ENCODE peak calls at places on chromosomes 13 and 19, in nine cellular contexts. Q is heart left ventricle, S is thyroid gland, T is A549, D is Peyer's patch, M is adrenal gland, P is breast epithelium, U is ovary, R is lower leg skin. H is an unnamed sample.

GRCh38 chr13:44932171-44932849 is 57.0 kb downstream of the NUFIP1 start:
- DNase-seq in U (no peak), M (no peak), T (no peak), R (no peak), D (no peak), Q (no peak), S (no peak), P (no peak), H (no peak)

GRCh38 chr19:33950141-33950805 is 153.6 kb downstream of the KCTD15 start:
- DNase-seq in S (no peak), Q (no peak), P (no peak), R (no peak), U (no peak), T (no peak), M (peak), D (no peak), H (no peak)

GRCh38 chr19:45790942-45791341 is 1.7 kb downstream of the DMWD start:
- DNase-seq in R (no peak), S (no peak), M (no peak), Q (no peak), U (no peak), D (peak), P (no peak), T (no peak), H (no peak)

GRCh38 chr13:26457212-26457611 is 100.3 kb upstream of the WASF3 start:
- DNase-seq in S (no peak), Q (no peak), P (no peak), R (no peak), U (no peak), T (no peak), M (no peak), D (no peak), H (no peak)

GRCh38 chr13:107200491-107200890 is 632.6 kb upstream of the ARGLU1 start:
- DNase-seq in P (no peak), R (no peak), M (no peak), S (no peak), D (no peak), T (no peak), U (no peak), Q (no peak), H (no peak)

GRCh38 chr13:31052478-31052877 is 109.2 kb downstream of the HSPH1 start:
- DNase-seq in D (peak), S (no peak), T (no peak), R (no peak), M (no peak), Q (no peak), P (no peak), U (no peak), H (no peak)

GRCh38 chr19:55646889-55647731 is 902 bp upstream of the CCDC106 start:
- DNase-seq in S (no peak), Q (no peak), T (no peak), D (peak), P (no peak), R (no peak), U (no peak), M (no peak), H (no peak)

GRCh38 chr19:32220951-32221350 is 124.5 kb upstream of the ZNF507 start:
- DNase-seq in Q (no peak), T (no peak), P (no peak), U (no peak), D (no peak), R (no peak), M (no peak), S (no peak), H (no peak)

GRCh38 chr19:35208121-35208520 is 20.4 kb downstream of the FAM187B start:
- DNase-seq in U (no peak), Q (no peak), M (peak), S (no peak), P (no peak), R (no peak), D (no peak), T (no peak), H (no peak)

GRCh38 chr13:75803175-75803611 is 167.1 kb downstream of the LMO7 start:
- DNase-seq in S (no peak), R (no peak), Q (no peak), U (no peak), D (no peak), M (no peak), T (no peak), P (no peak), H (no peak)

GRCh38 chr13:105991622-105992254 is 543.7 kb downstream of the EFNB2 start:
- DNase-seq in Q (no peak), S (no peak), T (no peak), R (peak), U (no peak), D (no peak), M (no peak), P (peak), H (no peak)

GRCh38 chr13:43924549-43925245 is 45.0 kb downstream of the LACC1 start:
- DNase-seq in U (no peak), R (no peak), S (no peak), D (no peak), M (no peak), T (no peak), P (no peak), Q (no peak), H (no peak)

GRCh38 chr13:28468520-28468915 is 26.4 kb downstream of the FLT1 start:
- DNase-seq in U (no peak), R (no peak), Q (no peak), T (no peak), M (no peak), D (no peak), S (no peak), P (no peak), H (no peak)

DNA sequence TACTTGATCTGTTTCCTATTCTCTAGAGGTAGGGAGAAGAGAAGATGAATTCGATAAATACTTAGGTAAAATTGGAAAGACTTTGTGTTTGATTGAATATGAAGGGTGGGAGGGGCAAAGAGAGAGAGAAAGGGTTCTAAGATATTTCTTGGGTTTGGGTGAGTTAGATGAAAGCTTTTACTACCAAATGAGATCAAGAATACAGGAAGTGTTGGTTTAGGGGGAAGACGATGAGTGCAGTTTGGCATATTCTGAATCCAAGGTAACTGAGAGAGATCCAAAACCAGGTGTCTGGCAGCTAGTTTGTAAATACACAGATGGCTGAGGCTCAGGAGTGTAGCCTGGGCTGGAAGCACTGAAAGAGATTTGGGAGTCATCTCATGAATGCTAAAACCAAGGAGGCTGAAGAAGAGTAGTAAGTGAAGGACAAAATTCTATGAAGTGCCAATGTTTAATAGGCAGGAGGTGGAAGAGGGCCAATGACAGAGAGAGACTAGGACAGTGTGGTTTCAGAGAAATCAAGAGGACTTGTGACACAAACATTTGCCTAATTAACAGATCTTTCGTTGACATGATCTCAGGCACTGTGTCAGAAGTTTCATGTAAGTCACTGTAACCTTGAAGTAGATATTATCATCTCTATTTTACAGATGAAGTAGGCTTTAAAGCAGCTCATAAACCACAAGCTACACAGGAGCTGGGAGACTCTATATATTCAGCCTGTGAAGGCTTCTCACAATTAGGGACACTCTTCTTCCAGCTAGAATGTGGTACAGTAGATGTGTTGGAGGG is 70.2 kb upstream of the ZDHHC20 start:
- DNase-seq in T (no peak), R (no peak), S (no peak), M (no peak), Q (no peak), P (no peak), D (no peak), U (no peak), H (no peak)
- TF ChIP-seq POLR2A in T (no peak), R (no peak), S (no peak), M (no peak), Q (no peak), P (no peak), D (no peak), U (no peak), H (no peak)

GRCh38 chr19:5697022-5697889 is 7.2 kb downstream of the RPL36 start:
- DNase-seq in Q (no peak), M (peak), D (no peak), R (no peak), T (no peak), S (no peak), P (no peak), U (no peak), H (no peak)

GRCh38 chr19:5694167-5694951 is 4.3 kb downstream of the RPL36 start:
- DNase-seq in P (no peak), R (no peak), S (no peak), T (no peak), D (no peak), U (peak), M (peak), Q (no peak), H (no peak)

GRCh38 chr19:5696196-5697021 is 6.3 kb downstream of the RPL36 start:
- DNase-seq in Q (peak), R (no peak), P (no peak), S (no peak), M (peak), D (no peak), U (peak), T (no peak), H (no peak)

GRCh38 chr19:5694952-5695648 is 5.0 kb downstream of the RPL36 start:
- DNase-seq in P (no peak), M (no peak), S (no peak), U (peak), T (no peak), Q (no peak), D (no peak), R (no peak), H (no peak)

GRCh38 chr19:5695649-5696195 is 5.6 kb downstream of the RPL36 start:
- DNase-seq in M (no peak), R (no peak), U (peak), P (no peak), D (no peak), S (no peak), Q (no peak), T (no peak), H (no peak)
- TF ChIP-seq POLR2A in M (no peak), R (no peak), U (no peak), P (no peak), D (no peak), S (no peak), Q (no peak), T (no peak), H (no peak)

GRCh38 chr19:18152817-18153554 is at the start of gene PIK3R2:
- DNase-seq in S (peak), T (peak), M (peak), R (peak), Q (peak), U (peak), D (peak), P (peak), H (peak)
- TF ChIP-seq POLR2A in S (peak), T (peak), M (peak), R (no peak), Q (no peak), U (peak), D (no peak), P (no peak), H (no peak)

GRCh38 chr13:100513987-100514670 is 74.5 kb downstream of the GGACT start:
- DNase-seq in M (no peak), R (no peak), U (no peak), P (no peak), Q (no peak), D (no peak), T (no peak), S (no peak), H (no peak)

GRCh38 chr13:100515410-100515800 is 73.2 kb downstream of the GGACT start:
- DNase-seq in Q (no peak), U (no peak), R (no peak), M (no peak), P (no peak), T (no peak), S (no peak), D (no peak), H (no peak)

GRCh38 chr13:100517135-100517534 is 71.5 kb downstream of the GGACT start:
- DNase-seq in T (peak), P (no peak), Q (no peak), D (peak), M (no peak), U (no peak), S (no peak), R (no peak), H (no peak)

GRCh38 chr13:100513171-100513570 is 75.4 kb downstream of the GGACT start:
- DNase-seq in U (no peak), T (no peak), D (no peak), Q (no peak), P (no peak), M (no peak), S (no peak), R (no peak), H (no peak)

GRCh38 chr13:100514788-100515409 is 73.7 kb downstream of the GGACT start:
- DNase-seq in P (peak), U (peak), Q (peak), R (peak), T (peak), D (peak), S (peak), M (peak), H (peak)
- TF ChIP-seq POLR2A in P (no peak), U (no peak), Q (no peak), R (no peak), T (no peak), D (no peak), S (no peak), M (no peak), H (no peak)

DNA sequence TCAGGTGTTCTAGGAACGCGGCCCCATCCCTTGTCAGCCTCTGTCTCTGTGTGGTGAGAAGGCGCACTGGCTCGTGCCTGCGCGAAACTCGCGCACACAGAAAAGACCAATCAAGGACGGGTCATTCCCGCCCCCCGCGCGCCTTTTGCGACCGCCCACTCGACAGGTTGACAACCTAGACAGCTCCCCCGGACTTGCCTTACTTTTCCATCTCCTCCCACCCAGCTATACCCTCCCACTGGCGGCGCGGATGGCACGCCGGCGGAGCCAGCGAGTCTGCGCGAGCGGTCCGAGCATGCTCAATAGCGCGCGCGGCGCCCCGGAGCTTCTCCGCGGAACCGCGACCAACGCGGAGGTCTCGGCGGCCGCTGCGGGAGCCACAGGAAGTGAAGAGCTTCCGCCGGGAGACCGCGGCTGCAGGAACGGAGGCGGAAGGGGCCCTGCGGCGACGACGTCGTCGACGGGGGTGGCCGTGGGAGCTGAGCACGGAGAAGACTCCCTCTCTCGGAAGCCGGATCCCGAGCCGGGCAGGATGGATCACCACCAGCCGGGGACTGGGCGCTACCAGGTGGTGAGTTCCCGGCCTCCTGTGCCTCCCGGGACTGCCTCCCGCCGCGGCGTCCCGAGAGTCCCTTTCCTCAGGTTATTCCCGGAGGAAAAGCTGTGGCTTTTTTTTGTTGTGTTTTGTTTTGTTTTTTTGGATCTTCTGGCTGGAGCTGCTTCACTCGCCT is at the start of gene NDFIP2:
- DNase-seq in U (peak), M (peak), P (peak), D (peak), T (peak), S (peak), Q (peak), R (peak), H (peak)
- TF ChIP-seq POLR2A in U (peak), M (peak), P (no peak), D (peak), T (peak), S (no peak), Q (no peak), R (no peak), H (no peak)

GRCh38 chr19:40778865-40779284 is 828 bp downstream of the RAB4B start:
- DNase-seq in U (no peak), R (no peak), M (no peak), P (no peak), Q (no peak), T (peak), D (no peak), S (no peak), H (no peak)

GRCh38 chr19:40778045-40778864 is at the start of gene RAB4B:
- DNase-seq in U (peak), S (peak), R (peak), P (peak), T (peak), Q (peak), M (peak), D (peak), H (peak)

GRCh38 chr19:40776364-40776763 is 1.0 kb downstream of the MIA start:
- DNase-seq in Q (no peak), R (no peak), U (no peak), M (no peak), D (no peak), T (no peak), S (no peak), P (no peak), H (no peak)

GRCh38 chr19:40776966-40777794 is 867 bp upstream of the RAB4B start:
- DNase-seq in D (peak), S (peak), U (peak), T (peak), R (peak), P (peak), M (peak), Q (peak), H (peak)

DNA sequence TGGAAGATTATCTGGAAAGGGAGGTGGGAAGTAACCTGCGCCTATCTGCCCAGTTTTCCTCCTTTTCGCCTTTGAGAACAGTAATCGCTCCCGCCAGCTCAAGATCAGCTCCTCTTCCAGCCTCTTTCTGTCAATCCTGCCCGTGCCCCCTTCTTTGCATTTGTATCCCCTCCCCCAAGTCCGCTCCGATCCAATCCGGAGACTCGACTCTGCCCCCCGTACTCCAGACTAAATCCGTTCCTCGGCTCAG is 327 bp upstream of the RAB4B start:
- DNase-seq in D (no peak), S (no peak), R (no peak), M (no peak), P (no peak), U (no peak), T (no peak), Q (no peak), H (no peak)
- TF ChIP-seq POLR2A in D (no peak), S (no peak), R (no peak), M (peak), P (no peak), U (no peak), T (no peak), Q (no peak), H (peak)

GRCh38 chr13:49110122-49110831 is 109.9 kb upstream of the MLNR start:
- DNase-seq in M (peak), T (peak), Q (peak), P (peak), U (peak), D (peak), R (peak), S (peak), H (peak)
- TF ChIP-seq POLR2A in M (peak), T (no peak), Q (no peak), P (no peak), U (no peak), D (no peak), R (no peak), S (no peak), H (no peak)

GRCh38 chr19:23916991-23917390 is 2.3 kb downstream of the ZNF726 start:
- DNase-seq in R (no peak), D (no peak), T (no peak), M (no peak), S (peak), P (no peak), U (no peak), Q (no peak), H (no peak)

GRCh38 chr19:23913931-23914330 is 755 bp upstream of the ZNF726 start:
- DNase-seq in U (no peak), P (no peak), R (no peak), M (no peak), Q (no peak), D (no peak), S (no peak), T (no peak), H (no peak)

GRCh38 chr19:23914402-23915286 is at the start of gene ZNF726:
- DNase-seq in P (peak), M (peak), D (peak), T (peak), Q (peak), S (peak), U (peak), R (peak), H (peak)

DNA sequence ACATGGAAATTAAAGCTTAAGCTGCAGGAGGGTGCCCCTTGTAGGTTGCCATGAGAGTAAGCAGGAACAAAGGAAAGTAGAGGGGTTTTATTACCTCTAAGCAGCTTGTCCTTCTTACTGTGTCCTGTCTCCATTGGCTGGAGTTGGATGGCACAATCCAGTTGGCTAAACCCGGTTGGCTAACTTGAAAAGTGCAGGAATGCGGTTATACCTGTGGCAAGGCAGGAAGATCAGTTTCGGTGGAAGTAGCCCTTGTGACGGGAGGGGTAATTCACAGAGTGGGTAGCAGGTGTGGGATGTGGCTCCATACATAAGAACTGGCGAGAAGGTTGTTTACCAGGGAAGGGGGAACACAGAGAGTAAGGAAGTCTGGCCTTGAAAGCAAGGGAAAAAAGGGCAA is 3.2 kb downstream of the ZNF726 start:
- DNase-seq in U (no peak), S (peak), M (no peak), T (no peak), Q (no peak), R (no peak), D (no peak), P (peak), H (no peak)
- TF ChIP-seq POLR2A in U (no peak), S (no peak), M (no peak), T (no peak), Q (no peak), R (no peak), D (no peak), P (no peak), H (no peak)

GRCh38 chr19:2477732-2478191 is 1.8 kb downstream of the GADD45B start:
- DNase-seq in R (no peak), M (no peak), S (peak), U (no peak), T (no peak), Q (peak), P (no peak), D (peak), H (peak)
- TF ChIP-seq POLR2A in R (no peak), M (no peak), S (no peak), U (peak), T (no peak), Q (no peak), P (no peak), D (no peak), H (no peak)

H was measured in testis.